ENCODE peak calls at places on chromosome 15, in ten cellular contexts. E is C1 segment of cervical spinal cord; C is caudate nucleus; T is stimulated activated naive CD8-positive, alpha-beta T cell treated with anti-CD3 and anti-CD28 coated beads, Interleukin-15, amount 100 ng/mL, for 72 hours; R is RCC 7860; O is retina; A is pancreas; W is NB4; Y is cardiac muscle cell; Z is BE2C. L is an unnamed sample.

GRCh38 chr15:25701716-25702465 is 161.2 kb downstream of the ATP10A start:
- DNase-seq in E (no peak), C (no peak), T (no peak), R (peak), O (no peak), A (no peak), W (no peak), Y (no peak), Z (no peak), L (no peak)

GRCh38 chr15:73921257-73921890 is 4.9 kb upstream of the LOXL1 start:
- DNase-seq in E (no peak), C (no peak), T (no peak), R (peak), O (no peak), A (no peak), W (no peak), Y (no peak), Z (no peak), L (no peak)

GRCh38 chr15:45456212-45457106 is 66.1 kb downstream of the SLC30A4 start:
- DNase-seq in E (no peak), C (no peak), T (peak), R (peak), O (no peak), A (peak), W (peak), Y (peak), Z (peak), L (no peak)

GRCh38 chr15:70084461-70084860 is 13.3 kb downstream of the TLE3 start:
- DNase-seq in E (no peak), C (no peak), T (no peak), R (no peak), O (no peak), A (no peak), W (no peak), Y (no peak), Z (no peak), L (no peak)

GRCh38 chr15:38843736-38844590 is 279.3 kb upstream of the RASGRP1 start:
- DNase-seq in E (no peak), C (no peak), T (no peak), R (peak), O (no peak), A (no peak), W (no peak), Y (peak), Z (no peak), L (no peak)

GRCh38 chr15:88648357-88649214 is 9.8 kb downstream of the ISG20 start:
- DNase-seq in E (no peak), C (no peak), T (peak), R (no peak), O (no peak), A (no peak), W (no peak), Y (no peak), Z (no peak), L (no peak)

GRCh38 chr15:48456126-48456525 is 124.9 kb downstream of the DUT start:
- DNase-seq in E (no peak), C (no peak), T (no peak), R (no peak), O (no peak), A (no peak), W (no peak), Y (no peak), Z (no peak), L (no peak)

GRCh38 chr15:66184492-66184891 is 69.1 kb downstream of the MEGF11 start:
- DNase-seq in E (no peak), C (no peak), T (no peak), R (no peak), O (no peak), A (no peak), W (no peak), Y (no peak), Z (no peak), L (no peak)

GRCh38 chr15:70827721-70828120 is 26.2 kb downstream of the LARP6 start:
- DNase-seq in E (no peak), C (no peak), T (no peak), R (no peak), O (no peak), A (no peak), W (no peak), Y (no peak), Z (no peak), L (no peak)

GRCh38 chr15:82146990-82147461 is 101.2 kb upstream of the MEX3B start:
- DNase-seq in E (peak), C (no peak), T (no peak), R (peak), O (no peak), A (no peak), W (no peak), Y (peak), Z (no peak), L (no peak)

GRCh38 chr15:29132110-29132420 is 137.6 kb downstream of the NSMCE3 start:
- DNase-seq in E (no peak), C (no peak), T (no peak), R (no peak), O (peak), A (peak), W (no peak), Y (no peak), Z (no peak), L (no peak)

GRCh38 chr15:99615460-99615859 is 49.7 kb downstream of the MEF2A start:
- DNase-seq in E (no peak), C (no peak), T (no peak), R (no peak), O (no peak), A (no peak), W (peak), Y (no peak), Z (no peak), L (no peak)

GRCh38 chr15:63811942-63812341 is 21.8 kb downstream of the HERC1 start:
- DNase-seq in E (no peak), C (no peak), T (no peak), R (no peak), O (no peak), A (no peak), W (no peak), Y (no peak), Z (no peak), L (no peak)

GRCh38 chr15:71245588-71245987 is 130.3 kb downstream of the THSD4 start:
- DNase-seq in E (no peak), C (no peak), T (no peak), R (no peak), O (no peak), A (no peak), W (no peak), Y (no peak), Z (no peak), L (no peak)

GRCh38 chr15:68730491-68731317 is 90.0 kb downstream of the ANP32A start:
- DNase-seq in E (peak), C (no peak), T (peak), R (no peak), O (peak), A (no peak), W (peak), Y (peak), Z (peak), L (peak)

GRCh38 chr15:94576889-94577533 is 345.6 kb downstream of the MCTP2 start:
- DNase-seq in E (no peak), C (no peak), T (peak), R (no peak), O (no peak), A (no peak), W (peak), Y (peak), Z (peak), L (peak)

L was measured in WERI-Rb-1.